ENCODE peak calls at places on chromosomes 2 and 18, in four cellular contexts. M, W, X and U are unnamed samples.
A peak's percentile ranks its signal among the peaks of the same experiment; 100 is the strongest.

GRCh38 chr2:239400000-239400831 is 604 bp downstream of the HDAC4 start:
- DNase-seq in W (peak; percentile 22), X (peak; percentile 67), M (no peak), U (no peak)

GRCh38 chr18:12409466-12409865 is 1.7 kb downstream of the PRELID3A start:
- DNase-seq in W (no peak), X (no peak), M (no peak), U (no peak)

GRCh38 chr2:239751719-239752355 is 273.3 kb downstream of the NDUFA10 start:
- DNase-seq in M (peak; percentile 31), X (no peak), W (no peak), U (peak; percentile 86)

GRCh38 chr18:9531791-9532410 is 56.6 kb downstream of the RALBP1 start:
- DNase-seq in M (no peak), W (no peak), X (no peak), U (no peak)

GRCh38 chr18:21321711-21322110 is 79.7 kb downstream of the GREB1L start:
- DNase-seq in X (no peak), W (no peak), M (no peak), U (no peak)

GRCh38 chr2:239539776-239540100 is 138.9 kb upstream of the HDAC4 start:
- DNase-seq in M (no peak), X (no peak), W (no peak), U (no peak)

GRCh38 chr2:234814366-234814765 is 137.5 kb upstream of the SH3BP4 start:
- DNase-seq in X (no peak), W (no peak), M (no peak), U (no peak)

GRCh38 chr2:157327621-157328102 is 2.0 kb upstream of the ERMN start:
- DNase-seq in M (peak; percentile 76), W (peak; percentile 86), X (peak; percentile 88), U (peak; percentile 87)

GRCh38 chr18:61948196-61948800 is 55.5 kb upstream of the RNF152 start:
- DNase-seq in M (no peak), X (no peak), W (no peak), U (no peak)

GRCh38 chr2:37706784-37707183 is 35.3 kb upstream of the CDC42EP3 start:
- DNase-seq in W (no peak), X (no peak), M (no peak), U (no peak)

GRCh38 chr2:64049633-64050220 is 30.5 kb upstream of the VPS54 start:
- DNase-seq in X (peak; percentile 89), W (peak; percentile 53), M (peak; percentile 36), U (peak; percentile 65)

GRCh38 chr2:134819334-134819733 is 19.1 kb upstream of the ACMSD start:
- DNase-seq in X (no peak), W (no peak), M (no peak), U (no peak)

GRCh38 chr2:18406219-18406618 is 154.2 kb downstream of the RDH14 start:
- DNase-seq in X (no peak), M (no peak), W (no peak), U (no peak)

GRCh38 chr2:240275386-240275785 is 134.9 kb upstream of the OTOS start:
- DNase-seq in M (no peak), X (no peak), W (no peak), U (no peak)

GRCh38 chr2:137928547-137929503 is 35.4 kb upstream of the HNMT start:
- DNase-seq in M (no peak), W (no peak), X (no peak), U (no peak)

GRCh38 chr2:158507141-158507540 is 50.4 kb downstream of the PKP4 start:
- DNase-seq in W (no peak), X (no peak), M (no peak), U (no peak)

GRCh38 chr2:57516740-57517340 is 529.8 kb upstream of the VRK2 start:
- DNase-seq in X (peak; percentile 29), M (no peak), W (peak; percentile 30), U (no peak)

GRCh38 chr2:8569332-8569930 is 112.4 kb upstream of the ID2 start:
- DNase-seq in X (no peak), W (no peak), M (no peak), U (no peak)

GRCh38 chr2:219663116-219663762 is 35.8 kb downstream of the SLC4A3 start:
- DNase-seq in M (no peak), X (no peak), W (no peak), U (no peak)

GRCh38 chr2:222424281-222424728 is at the start of gene SGPP2:
- DNase-seq in M (peak; percentile 20), W (no peak), X (peak; percentile 75), U (no peak)

GRCh38 chr2:148909114-148909513 is 34.1 kb downstream of the KIF5C start:
- DNase-seq in M (no peak), W (no peak), X (no peak), U (no peak)

GRCh38 chr2:149686677-149687427 is 99.3 kb upstream of the MMADHC start:
- DNase-seq in W (no peak), X (no peak), M (peak; percentile 16), U (no peak)

GRCh38 chr18:25350561-25351201 is 1.3 kb downstream of the ZNF521 start:
- DNase-seq in X (no peak), W (no peak), M (peak; percentile 64), U (peak; percentile 51)

GRCh38 chr2:177622516-177622915 is 229.9 kb downstream of the AGPS start:
- DNase-seq in W (no peak), X (no peak), M (no peak), U (no peak)

GRCh38 chr18:49778826-49779465 is 34.4 kb downstream of the ACAA2 start:
- DNase-seq in W (no peak), X (no peak), M (no peak), U (no peak)

GRCh38 chr2:70941701-70942100 is 6.0 kb downstream of the ATP6V1B1 start:
- DNase-seq in M (no peak), W (no peak), X (no peak), U (peak; percentile 43)

GRCh38 chr18:42752921-42753320 is 362.6 kb downstream of the RIT2 start:
- DNase-seq in X (no peak), M (no peak), W (no peak), U (no peak)

GRCh38 chr2:186903183-186903582 is 54.2 kb upstream of the ZSWIM2 start:
- DNase-seq in W (no peak), X (no peak), M (no peak), U (no peak)

GRCh38 chr2:158529379-158530110 is 72.8 kb downstream of the PKP4 start:
- DNase-seq in W (no peak), X (no peak), M (no peak), U (no peak)

GRCh38 chr2:85253890-85254289 is 73.9 kb downstream of the TGOLN2 start:
- DNase-seq in X (no peak), W (no peak), M (no peak), U (no peak)

GRCh38 chr2:85257359-85258193 is 70.2 kb downstream of the TGOLN2 start:
- DNase-seq in X (no peak), M (no peak), W (no peak), U (peak; percentile 56)

GRCh38 chr2:85255456-85255812 is 72.4 kb downstream of the TGOLN2 start:
- DNase-seq in M (no peak), X (no peak), W (no peak), U (no peak)

GRCh38 chr2:85254540-85255261 is 73.1 kb downstream of the TGOLN2 start:
- DNase-seq in M (no peak), W (no peak), X (no peak), U (no peak)

DNA sequence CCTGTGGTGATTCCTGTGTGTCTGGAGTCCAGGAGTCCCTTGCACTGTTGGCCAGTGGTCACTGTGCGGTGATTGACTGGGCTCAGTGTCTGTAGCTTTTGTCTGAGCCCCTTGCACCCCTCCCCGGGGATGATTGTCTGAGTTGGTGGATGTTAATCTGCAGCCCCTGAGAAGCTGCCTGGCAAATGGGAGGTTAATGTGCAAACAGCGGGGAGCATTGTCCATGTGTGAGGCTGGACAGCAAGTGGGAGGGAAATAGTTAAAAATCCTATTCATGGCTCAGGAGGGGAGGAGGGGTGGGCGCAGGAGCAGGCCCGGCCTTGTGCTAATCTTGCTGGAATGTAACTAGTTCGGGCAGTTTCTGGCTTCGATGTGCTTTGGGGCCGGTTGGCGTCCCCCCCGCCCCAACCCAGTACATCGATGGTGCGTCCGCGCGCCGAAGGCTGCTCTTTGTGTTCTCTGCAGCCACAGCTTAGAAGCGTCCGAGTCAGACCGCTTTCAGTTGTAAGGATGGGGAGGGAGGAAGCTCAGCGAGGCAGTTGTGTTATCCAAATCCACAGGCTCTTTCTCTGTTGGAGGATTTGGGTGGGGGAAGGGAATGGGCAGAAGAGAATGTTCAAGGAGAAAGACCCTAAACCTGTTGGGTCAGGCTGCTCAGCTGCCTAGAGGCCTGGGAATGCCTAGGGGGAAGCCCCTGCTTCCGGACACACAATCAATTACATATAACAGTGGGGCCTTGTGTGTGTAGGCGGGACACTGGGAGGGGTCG is 71.8 kb downstream of the TGOLN2 start:
- DNase-seq in W (no peak), M (no peak), X (no peak), U (no peak)
- H3K4me1 ChIP-seq in W (peaks cover 3% of the 10 kb centered on the region), M (peaks cover 74% of the 10 kb centered on the region), X (no peaks in the 10 kb centered on the region), U (no peaks in the 10 kb centered on the region)

GRCh38 chr2:101303688-101304087 is 4.8 kb downstream of the RNF149 start:
- DNase-seq in X (no peak), W (no peak), M (no peak), U (no peak)

GRCh38 chr2:101299601-101300000 is 8.9 kb downstream of the RNF149 start:
- DNase-seq in W (no peak), X (no peak), M (no peak), U (no peak)

GRCh38 chr2:101300164-101300563 is 8.3 kb downstream of the RNF149 start:
- DNase-seq in M (no peak), W (no peak), X (no peak), U (no peak)

GRCh38 chr2:101305044-101305443 is 3.5 kb downstream of the RNF149 start:
- DNase-seq in X (no peak), W (no peak), M (no peak), U (no peak)

DNA sequence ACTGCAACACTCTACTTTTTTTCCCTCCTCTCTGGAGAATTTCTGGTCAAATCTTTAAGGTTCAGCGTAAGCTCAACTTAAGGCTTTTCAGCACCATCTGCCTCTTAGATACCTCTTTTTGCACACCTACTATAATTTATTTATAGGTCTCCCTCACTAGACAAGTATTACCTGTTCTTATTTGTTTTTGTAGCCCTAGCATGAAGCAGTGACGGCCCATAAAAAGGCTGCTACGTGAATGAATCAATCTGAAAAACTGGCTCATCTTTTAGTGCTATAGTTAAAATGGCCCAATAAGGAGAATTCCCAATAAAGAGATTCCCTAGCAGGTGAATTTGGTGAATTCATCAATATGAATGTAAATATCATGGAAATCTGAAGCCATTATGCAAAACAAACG is 6.5 kb downstream of the RNF149 start:
- DNase-seq in W (no peak), M (no peak), X (no peak), U (no peak)
- H3K4me3 ChIP-seq in W (no peak overlapping the region), M (no peak overlapping the region), X (no peak overlapping the region), U (no peak overlapping the region)

GRCh38 chr2:237737196-237737865 is 61.2 kb upstream of the RBM44 start:
- DNase-seq in M (no peak), W (no peak), X (no peak), U (no peak)
- H3K4me1 ChIP-seq in M (peaks cover 100% of the 10 kb centered on the region), W (peaks cover 14% of the 10 kb centered on the region), X (peaks cover 13% of the 10 kb centered on the region), U (peaks cover 2% of the 10 kb centered on the region)

GRCh38 chr2:72863046-72863445 is 24.2 kb upstream of the SPR start:
- DNase-seq in M (no peak), X (no peak), W (no peak), U (no peak)
- H3K4me3 ChIP-seq in M (peak overlapping the region; percentile 49), X (no peak overlapping the region), W (no peak overlapping the region), U (no peak overlapping the region)